ENCODE peak calls at places on chromosomes 5 and 9, in seven cellular contexts. K, P, D, Z, Y, N and X are unnamed samples.

GRCh38 chr5:173524136-173524535 is 92.3 kb downstream of the BOD1 start:
- DNase-seq in Z (no peak), K (no peak), N (no peak), D (no peak), P (no peak), Y (no peak), X (no peak)

GRCh38 chr9:81083062-81083461 is 606.3 kb downstream of the TLE1 start:
- DNase-seq in K (no peak), P (no peak), Y (peak), N (peak), Z (no peak), D (no peak), X (no peak)

GRCh38 chr5:82018462-82018861 is 46.6 kb downstream of the ATG10 start:
- DNase-seq in Z (peak), Y (peak), N (no peak), D (no peak), K (no peak), P (no peak), X (no peak)

GRCh38 chr9:97744710-97745708 is 47.9 kb upstream of the XPA start:
- DNase-seq in N (peak), K (no peak), D (no peak), Y (no peak), P (no peak), Z (no peak), X (no peak)

GRCh38 chr5:67350600-67351315 is 154.2 kb upstream of the CD180 start:
- DNase-seq in N (no peak), P (no peak), Z (no peak), D (no peak), K (no peak), Y (peak), X (no peak)

GRCh38 chr9:111966851-111967250 is 70.2 kb downstream of the UGCG start:
- DNase-seq in K (no peak), Z (no peak), D (no peak), P (no peak), Y (peak), N (no peak), X (no peak)

GRCh38 chr5:109656829-109657228 is 32.9 kb upstream of the MAN2A1 start:
- DNase-seq in Z (no peak), N (no peak), D (no peak), K (no peak), P (no peak), Y (peak), X (peak)

GRCh38 chr9:124110307-124110915 is 98.8 kb downstream of the LHX2 start:
- DNase-seq in N (peak), Z (peak), D (no peak), Y (peak), K (no peak), P (peak), X (peak)

GRCh38 chr5:147168578-147169327 is 66.1 kb upstream of the STK32A start:
- DNase-seq in Z (no peak), N (no peak), D (no peak), Y (peak), K (no peak), P (no peak), X (no peak)

GRCh38 chr5:127934791-127935256 is 148.7 kb upstream of the SLC12A2 start:
- DNase-seq in D (no peak), Z (no peak), N (peak), Y (peak), K (no peak), P (peak), X (no peak)

GRCh38 chr5:56128166-56128565 is 105.0 kb downstream of the ANKRD55 start:
- DNase-seq in Z (no peak), Y (no peak), N (no peak), D (no peak), K (no peak), P (peak), X (no peak)

GRCh38 chr9:751137-752051 is 90.1 kb upstream of the DMRT1 start:
- DNase-seq in K (no peak), P (no peak), Y (no peak), N (no peak), D (no peak), Z (no peak), X (no peak)

GRCh38 chr5:100694100-100694499 is 158.9 kb downstream of the FAM174A start:
- DNase-seq in D (no peak), K (no peak), P (no peak), Y (no peak), N (no peak), Z (no peak), X (no peak)

GRCh38 chr5:119943148-119943547 is 313.8 kb downstream of the FAM170A start:
- DNase-seq in N (no peak), K (no peak), P (no peak), Y (peak), Z (peak), D (no peak), X (no peak)

GRCh38 chr5:154467655-154468354 is 10.2 kb downstream of the HAND1 start:
- DNase-seq in K (peak), P (peak), N (peak), Y (peak), D (peak), Z (peak), X (peak)

GRCh38 chr5:158499680-158499998 is 600.1 kb downstream of the EBF1 start:
- DNase-seq in K (no peak), D (no peak), Z (no peak), P (no peak), Y (no peak), N (no peak), X (no peak)

GRCh38 chr5:143161893-143162520 is 241.5 kb downstream of the NR3C1 start:
- DNase-seq in D (no peak), Y (peak), K (no peak), Z (no peak), P (peak), N (no peak), X (no peak)

GRCh38 chr5:33890147-33890546 is 1.6 kb downstream of the ADAMTS12 start:
- DNase-seq in Z (no peak), Y (peak), D (no peak), K (no peak), N (peak), P (no peak), X (no peak)

GRCh38 chr5:5294429-5294828 is 128.0 kb upstream of the ICE1 start:
- DNase-seq in Z (no peak), N (no peak), K (no peak), Y (no peak), P (no peak), D (no peak), X (no peak)

GRCh38 chr5:126055348-126055729 is 367.9 kb upstream of the GRAMD2B start:
- DNase-seq in K (no peak), Y (no peak), N (no peak), Z (no peak), P (no peak), D (no peak), X (no peak)

GRCh38 chr5:123387313-123387712 is 35.9 kb downstream of the CEP120 start:
- DNase-seq in N (no peak), K (no peak), Y (no peak), P (no peak), D (no peak), Z (no peak), X (no peak)

GRCh38 chr5:55864606-55865541 is 13.7 kb downstream of the IL31RA start:
- DNase-seq in K (no peak), P (no peak), Y (peak), N (no peak), Z (no peak), D (no peak), X (no peak)

GRCh38 chr5:97043511-97043910 is 98.9 kb downstream of the LIX1 start:
- DNase-seq in N (no peak), D (no peak), Y (no peak), K (no peak), Z (no peak), P (no peak), X (no peak)

GRCh38 chr5:181248277-181248676 is 4.6 kb upstream of the RACK1 start:
- DNase-seq in Z (peak), Y (no peak), N (no peak), P (no peak), D (no peak), K (no peak), X (no peak)

DNA sequence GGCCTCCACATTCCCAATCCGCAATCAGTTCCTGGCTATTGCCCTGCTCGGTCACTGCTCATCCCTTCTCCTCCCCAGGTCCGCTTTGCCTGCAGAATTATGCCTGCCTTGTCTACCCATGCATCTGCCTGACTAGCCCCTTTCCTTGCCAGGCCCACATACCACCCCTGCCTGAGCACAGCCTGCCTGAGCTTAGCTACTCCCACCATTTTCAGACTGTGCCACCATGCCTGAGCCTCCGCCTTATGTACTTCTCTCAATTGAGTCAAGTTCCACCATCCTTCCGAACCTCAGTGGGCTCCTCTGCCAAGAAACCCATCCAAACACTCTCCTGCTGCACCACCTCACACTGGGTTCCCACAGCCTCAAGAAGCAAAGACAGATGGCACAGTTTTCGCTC is 23.3 kb downstream of the P4HA2 start:
- DNase-seq in K (no peak), D (no peak), P (no peak), Y (no peak), Z (no peak), N (no peak), X (no peak)
- H3K27ac ChIP-seq in K (no peak), D (no peak), P (no peak), Y (no peak), Z (no peak), N (no peak), X (no peak)

DNA sequence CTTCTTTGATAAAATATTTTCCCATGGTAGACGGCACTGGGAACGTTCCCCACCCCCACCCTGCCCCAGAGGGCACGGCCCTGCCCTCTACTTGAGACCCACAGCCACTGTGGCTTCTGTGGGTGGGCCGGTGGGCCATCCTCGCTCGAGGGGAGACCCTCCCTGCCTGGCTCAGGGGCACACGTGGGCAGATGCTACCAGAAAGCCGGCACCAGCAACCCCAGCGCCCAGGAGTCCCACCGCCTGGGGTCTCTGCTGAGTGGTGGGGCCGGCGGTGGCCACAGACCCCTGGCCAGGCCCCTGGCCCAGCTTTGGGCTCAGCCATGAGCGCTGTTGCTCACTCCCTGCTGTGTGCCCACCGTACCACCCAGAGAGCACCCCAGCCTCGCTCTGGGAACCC is 16.5 kb upstream of the NRARP start:
- DNase-seq in K (no peak), Y (no peak), D (no peak), Z (no peak), N (no peak), P (no peak), X (no peak)
- H3K27ac ChIP-seq in K (no peak), Y (no peak), D (no peak), Z (no peak), N (no peak), P (peak), X (peak)

GRCh38 chr5:149271717-149272558 is at the start of gene AFAP1L1:
- DNase-seq in K (peak), Z (no peak), P (peak), N (peak), Y (peak), D (no peak), X (no peak)
- H3K27ac ChIP-seq in K (no peak), Z (no peak), P (peak), N (no peak), Y (peak), D (no peak), X (no peak)

GRCh38 chr5:169004551-169004950 is 296.4 kb downstream of the SLIT3 start:
- DNase-seq in D (no peak), Y (no peak), P (no peak), K (no peak), Z (no peak), N (no peak), X (no peak)
- H3K27ac ChIP-seq in D (no peak), Y (no peak), P (peak), K (no peak), Z (no peak), N (no peak), X (no peak)

GRCh38 chr5:2124434-2124833 is 241.7 kb upstream of the IRX4 start:
- DNase-seq in D (no peak), Y (no peak), P (no peak), N (no peak), Z (no peak), K (no peak), X (no peak)

GRCh38 chr5:2119578-2119977 is 236.9 kb upstream of the IRX4 start:
- DNase-seq in P (no peak), D (no peak), Z (no peak), K (no peak), N (no peak), Y (no peak), X (no peak)

GRCh38 chr5:2125163-2125900 is 242.6 kb upstream of the IRX4 start:
- DNase-seq in N (no peak), D (no peak), K (no peak), Y (no peak), Z (no peak), P (no peak), X (no peak)

GRCh38 chr5:2123874-2124273 is 241.1 kb upstream of the IRX4 start:
- DNase-seq in P (no peak), N (no peak), D (no peak), Y (no peak), Z (no peak), K (no peak), X (no peak)

DNA sequence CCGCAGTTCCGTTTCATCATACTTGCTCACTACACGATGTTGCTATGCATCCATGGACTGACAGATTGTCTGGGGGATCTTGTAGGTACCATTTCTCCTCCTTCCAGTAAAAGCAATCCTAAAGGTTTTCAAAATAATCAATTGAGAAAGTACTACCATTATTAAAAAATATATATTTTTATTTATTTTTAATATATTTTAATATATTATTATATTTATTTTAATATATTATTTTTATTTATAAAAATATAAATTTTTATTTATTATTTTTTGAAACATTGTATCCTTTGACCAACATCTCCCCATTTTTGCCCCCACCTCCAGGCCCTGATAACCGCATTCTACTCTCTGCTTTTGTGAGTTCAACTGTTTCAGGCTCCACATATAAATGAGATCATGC is 237.6 kb upstream of the IRX4 start:
- DNase-seq in D (no peak), Z (no peak), P (no peak), N (no peak), K (no peak), Y (no peak), X (no peak)
- H3K27ac ChIP-seq in D (no peak), Z (no peak), P (no peak), N (no peak), K (no peak), Y (no peak), X (no peak)

GRCh38 chr9:35546853-35547252 is 56.9 kb downstream of the RUSC2 start:
- DNase-seq in D (no peak), Y (no peak), N (no peak), K (no peak), P (no peak), Z (no peak), X (no peak)
- H3K27ac ChIP-seq in D (no peak), Y (no peak), N (no peak), K (no peak), P (no peak), Z (no peak), X (no peak)

GRCh38 chr5:141507387-141508091 is 18.7 kb downstream of the PCDHGC5 start:
- DNase-seq in Z (peak), N (no peak), D (no peak), Y (peak), K (no peak), P (no peak), X (no peak)
- H3K27ac ChIP-seq in Z (peak), N (no peak), D (no peak), Y (peak), K (peak), P (peak), X (peak)

GRCh38 chr9:76595645-76596044 is 136.7 kb downstream of the GCNT1 start:
- DNase-seq in P (no peak), N (no peak), D (no peak), Z (no peak), Y (no peak), K (no peak), X (no peak)

GRCh38 chr9:76599970-76600369 is 141.0 kb downstream of the GCNT1 start:
- DNase-seq in Z (no peak), N (no peak), Y (no peak), D (no peak), K (no peak), P (no peak), X (no peak)

GRCh38 chr9:76594764-76595410 is 135.9 kb downstream of the GCNT1 start:
- DNase-seq in K (no peak), Z (no peak), P (no peak), N (peak), D (no peak), Y (no peak), X (no peak)

GRCh38 chr9:76602191-76602590 is 143.2 kb downstream of the GCNT1 start:
- DNase-seq in N (no peak), Y (no peak), D (no peak), Z (no peak), P (no peak), K (no peak), X (no peak)

GRCh38 chr9:76598971-76599370 is 140.0 kb downstream of the GCNT1 start:
- DNase-seq in Z (no peak), P (no peak), K (no peak), Y (no peak), D (no peak), N (no peak), X (no peak)
- H3K27ac ChIP-seq in Z (no peak), P (no peak), K (no peak), Y (no peak), D (no peak), N (no peak), X (no peak)

GRCh38 chr5:79901631-79902030 is 89.4 kb downstream of the MTX3 start:
- DNase-seq in N (no peak), P (no peak), K (no peak), Z (no peak), D (no peak), Y (no peak), X (no peak)
- H3K27ac ChIP-seq in N (no peak), P (no peak), K (no peak), Z (no peak), D (no peak), Y (no peak), X (no peak)

GRCh38 chr9:16619897-16620296 is 250.6 kb downstream of the BNC2 start:
- DNase-seq in Z (no peak), K (no peak), N (no peak), P (no peak), Y (no peak), D (no peak), X (no peak)
- H3K27ac ChIP-seq in Z (no peak), K (no peak), N (no peak), P (peak), Y (peak), D (no peak), X (no peak)